ENCODE peak calls at places on chromosomes 2 and 18, in nine cellular contexts. P is psoas muscle; K is K562; L is colonic mucosa; F is H1; B is A549; T is CD8-positive, alpha-beta T cell; E is mammary epithelial cell; J is AG04450. Z is an unnamed sample.
A peak's percentile ranks its signal among the peaks of the same experiment; 100 is the strongest.

GRCh38 chr2:10900216-10901109 is 11.3 kb upstream of the KCNF1 start:
- DNase-seq in P (no peak), K (peak; percentile 51), L (peak; percentile 69), F (no peak), B (peak; percentile 75), T (no peak), E (peak; percentile 69), J (no peak), Z (no peak)

GRCh38 chr18:35507192-35507591 is 9.4 kb upstream of the INO80C start:
- DNase-seq in P (no peak), K (no peak), L (no peak), F (peak; percentile 46), B (no peak), T (no peak), E (no peak), J (no peak), Z (no peak)

GRCh38 chr2:16324971-16325612 is 340.5 kb downstream of the CYRIA start:
- DNase-seq in P (no peak), K (no peak), L (no peak), F (no peak), B (no peak), T (no peak), E (no peak), J (no peak), Z (no peak)

GRCh38 chr2:196205891-196206408 is 34.6 kb upstream of the STK17B start:
- DNase-seq in P (no peak), K (no peak), L (no peak), F (no peak), B (no peak), T (no peak), E (no peak), J (no peak), Z (no peak)

GRCh38 chr2:62382757-62383156 is 123.2 kb downstream of the TMEM17 start:
- DNase-seq in P (no peak), K (no peak), L (no peak), F (no peak), B (no peak), T (no peak), E (no peak), J (no peak), Z (no peak)

GRCh38 chr2:241859017-241859435 is 332 bp upstream of the PDCD1 start:
- DNase-seq in P (no peak), K (peak; percentile 70), L (no peak), F (no peak), B (no peak), T (no peak), E (no peak), J (no peak), Z (no peak)

GRCh38 chr2:105769504-105769903 is 24.8 kb downstream of the NCK2 start:
- DNase-seq in P (no peak), K (no peak), L (no peak), F (no peak), B (no peak), T (no peak), E (no peak), J (no peak), Z (no peak)

GRCh38 chr2:113148606-113149552 is 21.5 kb downstream of the IL1RN start:
- DNase-seq in P (no peak), K (no peak), L (no peak), F (peak; percentile 4), B (no peak), T (no peak), E (peak; percentile 79), J (no peak), Z (no peak)

GRCh38 chr2:230152334-230152733 is 67.5 kb downstream of the SP110 start:
- DNase-seq in P (no peak), K (no peak), L (no peak), F (no peak), B (no peak), T (no peak), E (no peak), J (no peak), Z (no peak)

GRCh38 chr2:230157300-230157699 is 62.5 kb downstream of the SP110 start:
- DNase-seq in P (no peak), K (no peak), L (no peak), F (no peak), B (no peak), T (no peak), E (no peak), J (no peak), Z (no peak)

GRCh38 chr2:230156782-230157181 is 63.0 kb downstream of the SP110 start:
- DNase-seq in P (no peak), K (no peak), L (no peak), F (no peak), B (no peak), T (no peak), E (no peak), J (no peak), Z (no peak)

GRCh38 chr2:230153390-230153976 is 66.3 kb downstream of the SP110 start:
- DNase-seq in P (no peak), K (no peak), L (no peak), F (peak; percentile 14), B (no peak), T (no peak), E (no peak), J (no peak), Z (no peak)

DNA sequence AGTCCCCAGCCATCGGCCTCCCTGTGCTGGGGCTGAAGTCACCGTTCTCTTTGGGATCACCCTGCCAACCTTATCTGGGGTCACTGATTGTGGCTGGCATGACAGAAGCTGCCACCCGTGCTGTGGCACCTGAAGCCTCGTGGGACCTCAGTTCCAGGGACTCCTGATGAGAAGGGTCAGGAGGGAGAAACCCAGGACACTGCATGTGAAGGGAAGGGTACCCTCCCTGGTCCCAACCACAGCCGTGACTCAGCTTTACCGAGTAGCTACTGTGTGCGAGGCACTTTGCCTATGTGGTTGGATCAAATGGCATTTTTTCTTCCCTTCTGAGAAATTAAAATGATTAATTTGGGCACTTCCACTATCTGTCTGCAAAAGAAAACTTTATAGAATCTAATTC is 64.4 kb downstream of the SP110 start:
- DNase-seq in P (no peak), K (no peak), L (no peak), F (no peak), B (no peak), T (no peak), E (no peak), J (no peak), Z (no peak)
- H3K27ac ChIP-seq in P (no peak overlapping the region), K (no peak overlapping the region), L (no peak overlapping the region), F (no peak overlapping the region), B (no peak overlapping the region), T (no peak overlapping the region), E (no peak overlapping the region), J (no peak overlapping the region), Z (no peak overlapping the region)

DNA sequence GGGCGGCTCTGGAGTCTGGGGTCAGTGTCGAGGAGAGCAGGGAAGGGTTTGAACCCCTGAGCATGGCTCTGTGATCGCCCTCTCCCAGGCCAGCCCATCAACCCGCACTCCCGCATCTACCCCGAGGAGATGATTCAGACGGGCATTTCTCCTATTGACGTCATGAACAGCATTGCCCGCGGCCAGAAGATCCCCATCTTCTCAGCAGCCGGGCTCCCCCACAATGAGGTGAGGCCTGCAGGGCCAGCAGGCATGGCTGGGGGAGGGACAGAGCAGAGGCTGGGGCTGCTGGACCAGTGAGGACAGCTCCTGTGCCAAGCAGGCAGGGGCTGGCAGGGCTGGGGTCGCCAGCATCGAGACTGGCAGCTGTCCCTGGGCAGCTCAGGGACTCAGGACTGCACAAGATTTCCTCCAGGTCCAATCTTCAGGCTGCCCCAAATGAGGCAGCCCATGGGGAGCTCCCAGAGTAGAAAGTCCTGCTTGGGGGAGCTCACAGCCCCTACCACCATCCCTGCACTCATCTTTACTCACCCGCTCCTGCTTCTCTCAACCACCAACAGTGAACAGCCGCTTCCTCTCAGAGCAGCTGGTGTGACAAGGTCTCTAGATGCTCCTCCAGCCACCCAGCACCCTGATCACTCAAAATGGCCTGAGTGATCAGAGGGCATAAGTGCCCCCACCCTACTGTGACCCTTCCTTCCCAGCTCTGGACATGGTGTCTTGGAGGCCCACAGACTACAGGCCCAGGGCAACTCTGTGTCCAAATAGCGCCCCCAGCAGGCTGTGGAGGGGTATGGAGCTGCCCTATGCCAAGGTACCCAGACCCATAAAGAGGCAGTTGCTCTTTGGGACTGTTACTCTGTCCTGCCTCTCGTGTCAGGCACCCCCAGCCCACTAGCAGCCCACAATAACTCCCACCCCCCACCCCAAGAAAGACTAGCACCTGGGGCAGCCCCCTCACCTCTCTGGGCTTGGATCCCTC is 18.3 kb upstream of the ANKRD53 start:
- DNase-seq in P (no peak), K (peak; percentile 42), L (peak; percentile 14), F (peak; percentile 83), B (no peak), T (no peak), E (no peak), J (no peak), Z (no peak)
- TF ChIP-seq CTCF in P (no peak), K (peak; percentile 20), L (no peak), F (peak; percentile 77), B (no peak), T (no peak), E (no peak), J (no peak), Z (no peak)

GRCh38 chr2:203625712-203626111 is 80.7 kb upstream of the CD28 start:
- DNase-seq in P (no peak), K (no peak), L (no peak), F (no peak), B (no peak), T (no peak), E (no peak), J (no peak), Z (no peak)

GRCh38 chr2:203623616-203624015 is 82.8 kb upstream of the CD28 start:
- DNase-seq in P (no peak), K (no peak), L (no peak), F (no peak), B (no peak), T (no peak), E (peak; percentile 19), J (no peak), Z (no peak)

GRCh38 chr2:203629699-203630098 is 76.7 kb upstream of the CD28 start:
- DNase-seq in P (no peak), K (no peak), L (no peak), F (no peak), B (no peak), T (no peak), E (no peak), J (no peak), Z (no peak)

GRCh38 chr2:203623104-203623503 is 83.3 kb upstream of the CD28 start:
- DNase-seq in P (no peak), K (no peak), L (no peak), F (no peak), B (peak; percentile 8), T (no peak), E (peak; percentile 80), J (peak; percentile 86), Z (peak; percentile 70)

DNA sequence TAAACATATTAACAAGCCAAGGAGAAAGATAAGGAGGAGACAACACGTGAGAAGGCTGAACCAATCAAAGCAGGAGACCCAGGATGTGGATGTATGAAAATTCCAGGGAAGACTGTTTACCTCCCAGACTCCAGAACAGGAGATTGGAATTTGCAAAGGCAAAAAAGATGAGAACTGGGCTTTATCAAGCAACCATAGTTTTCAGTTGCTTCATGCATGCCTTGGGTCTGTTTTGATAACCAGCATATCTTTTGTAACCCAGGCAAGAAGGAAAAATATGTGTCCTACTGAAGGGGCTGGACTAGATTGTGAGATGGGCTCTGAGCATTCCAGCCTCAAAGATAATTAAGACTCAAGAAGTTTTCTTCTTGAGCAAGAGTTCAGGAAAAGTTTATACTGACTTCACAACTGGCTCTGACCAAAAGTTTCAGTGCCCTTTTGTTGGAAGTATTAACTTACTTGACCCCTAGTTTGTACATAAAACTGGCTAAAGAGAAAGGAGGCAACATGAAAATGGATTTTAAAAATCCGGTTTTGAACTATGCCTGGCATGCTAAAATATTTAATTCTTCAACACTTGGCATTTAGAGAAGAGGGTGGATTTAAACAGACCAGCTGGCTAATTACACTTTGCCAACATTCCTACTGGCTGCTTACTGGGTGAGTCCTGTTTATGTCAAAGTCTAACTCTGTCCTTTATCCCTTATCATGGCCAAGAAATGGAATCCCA is 79.3 kb upstream of the CD28 start:
- DNase-seq in P (no peak), K (no peak), L (no peak), F (no peak), B (no peak), T (no peak), E (no peak), J (peak; percentile 53), Z (no peak)
- H3K27ac ChIP-seq in P (no peak overlapping the region), K (no peak overlapping the region), L (no peak overlapping the region), F (no peak overlapping the region), B (no peak overlapping the region), T (no peak overlapping the region), E (no peak overlapping the region), J (peak overlapping the region; percentile 58), Z (no peak overlapping the region)

GRCh38 chr2:37191253-37191652 is 2.8 kb upstream of the SULT6B1 start:
- DNase-seq in P (no peak), K (no peak), L (no peak), F (no peak), B (no peak), T (no peak), E (no peak), J (no peak), Z (no peak)

GRCh38 chr2:37188570-37188969 is at the start of gene SULT6B1:
- DNase-seq in P (no peak), K (no peak), L (no peak), F (no peak), B (no peak), T (no peak), E (no peak), J (no peak), Z (no peak)

GRCh38 chr2:37191747-37192146 is 3.3 kb upstream of the SULT6B1 start:
- DNase-seq in P (no peak), K (no peak), L (no peak), F (no peak), B (no peak), T (no peak), E (no peak), J (no peak), Z (no peak)

GRCh38 chr2:37190290-37190689 is 1.8 kb upstream of the SULT6B1 start:
- DNase-seq in P (no peak), K (no peak), L (no peak), F (no peak), B (no peak), T (no peak), E (peak; percentile 3), J (no peak), Z (no peak)

DNA sequence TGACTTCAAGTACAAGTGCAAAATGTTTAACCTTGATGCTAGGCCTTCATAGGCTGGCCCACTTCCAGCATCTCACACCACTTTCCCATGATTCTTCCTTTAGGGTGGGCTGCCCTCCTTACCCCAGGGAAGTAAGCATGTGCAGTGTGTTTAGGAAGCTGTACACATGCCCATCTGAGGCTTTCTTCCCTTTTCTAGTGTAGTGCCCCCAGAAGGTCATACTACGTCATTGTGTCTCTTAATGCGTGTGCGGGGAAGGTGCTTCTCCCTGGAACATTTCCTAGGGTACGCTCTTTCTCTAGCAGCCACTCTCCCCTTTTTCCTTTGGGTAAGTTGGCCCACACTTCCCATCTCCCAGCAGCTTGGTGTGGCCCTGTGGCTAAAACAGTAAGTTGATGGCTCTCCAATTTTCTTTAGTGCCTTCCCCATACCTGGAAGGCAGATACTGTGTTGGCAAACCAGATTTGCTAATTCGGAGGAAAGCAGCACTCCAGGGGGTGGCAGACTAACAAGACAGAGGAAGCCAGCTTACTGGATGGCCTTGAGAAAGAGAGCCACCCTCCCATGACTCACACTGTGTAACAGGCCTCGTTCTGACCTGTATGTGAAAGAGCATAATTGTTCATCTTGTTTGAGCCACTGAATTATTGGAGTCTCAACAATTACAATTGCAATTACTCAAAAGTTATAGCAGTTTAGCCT is 1.1 kb upstream of the SULT6B1 start:
- DNase-seq in P (no peak), K (no peak), L (no peak), F (no peak), B (peak; percentile 64), T (no peak), E (peak; percentile 91), J (no peak), Z (peak; percentile 79)
- TF ChIP-seq CTCF in P (no peak), K (no peak), L (no peak), F (peak; percentile 13), B (no peak), T (no peak), E (peak; percentile 28), J (no peak), Z (no peak)

Z was measured in RWPE1.